ENCODE peak calls at places on chromosomes 16 and 17, in seven cellular contexts. One of them, this sample, is unnamed.

GRCh38 chr17:38687291-38687690 is 12.5 kb upstream of the EPOP start:
- DNase-seq in right cardiac atrium: no peak
- DNase-seq in stimulated activated CD4-positive, alpha-beta T cell treated with anti-CD3 and anti-CD28 coated beads, Interleukin-2, amount 100 ng/mL, for 24 hours: no peak
- DNase-seq in iris pigment epithelial cell: peak; percentile 80
- DNase-seq in body of pancreas: no peak
- DNase-seq in mucosa of descending colon: no peak
- DNase-seq in skeletal muscle cell: no peak
- DNase-seq in this sample: no peak

GRCh38 chr17:78493455-78494188 is 83.6 kb downstream of the DNAH17 start:
- DNase-seq in right cardiac atrium: peak; percentile 52
- DNase-seq in stimulated activated CD4-positive, alpha-beta T cell treated with anti-CD3 and anti-CD28 coated beads, Interleukin-2, amount 100 ng/mL, for 24 hours: no peak
- DNase-seq in iris pigment epithelial cell: no peak
- DNase-seq in body of pancreas: no peak
- DNase-seq in mucosa of descending colon: peak; percentile 48
- DNase-seq in skeletal muscle cell: no peak
- DNase-seq in this sample: no peak

GRCh38 chr17:28151001-28151400 is 108.5 kb downstream of the NLK start:
- DNase-seq in right cardiac atrium: no peak
- DNase-seq in stimulated activated CD4-positive, alpha-beta T cell treated with anti-CD3 and anti-CD28 coated beads, Interleukin-2, amount 100 ng/mL, for 24 hours: no peak
- DNase-seq in iris pigment epithelial cell: no peak
- DNase-seq in body of pancreas: no peak
- DNase-seq in mucosa of descending colon: no peak
- DNase-seq in skeletal muscle cell: no peak
- DNase-seq in this sample: no peak

GRCh38 chr17:62790554-62790953 is 17.6 kb downstream of the MARCHF10 start:
- DNase-seq in right cardiac atrium: no peak
- DNase-seq in stimulated activated CD4-positive, alpha-beta T cell treated with anti-CD3 and anti-CD28 coated beads, Interleukin-2, amount 100 ng/mL, for 24 hours: no peak
- DNase-seq in iris pigment epithelial cell: peak; percentile 91
- DNase-seq in body of pancreas: no peak
- DNase-seq in mucosa of descending colon: no peak
- DNase-seq in skeletal muscle cell: peak; percentile 75
- DNase-seq in this sample: no peak

GRCh38 chr17:82222816-82223215 is 6.0 kb upstream of the SLC16A3 start:
- DNase-seq in right cardiac atrium: no peak
- DNase-seq in stimulated activated CD4-positive, alpha-beta T cell treated with anti-CD3 and anti-CD28 coated beads, Interleukin-2, amount 100 ng/mL, for 24 hours: no peak
- DNase-seq in iris pigment epithelial cell: no peak
- DNase-seq in body of pancreas: no peak
- DNase-seq in mucosa of descending colon: no peak
- DNase-seq in skeletal muscle cell: no peak
- DNase-seq in this sample: no peak

GRCh38 chr17:16486373-16487250 is 5.4 kb downstream of the LRRC75A start:
- DNase-seq in right cardiac atrium: peak; percentile 74
- DNase-seq in stimulated activated CD4-positive, alpha-beta T cell treated with anti-CD3 and anti-CD28 coated beads, Interleukin-2, amount 100 ng/mL, for 24 hours: no peak
- DNase-seq in iris pigment epithelial cell: peak; percentile 52
- DNase-seq in body of pancreas: peak; percentile 97
- DNase-seq in mucosa of descending colon: peak; percentile 96
- DNase-seq in skeletal muscle cell: peak; percentile 59
- DNase-seq in this sample: no peak

GRCh38 chr17:75370288-75370687 is 35.2 kb downstream of the GRB2 start:
- DNase-seq in right cardiac atrium: peak; percentile 33
- DNase-seq in stimulated activated CD4-positive, alpha-beta T cell treated with anti-CD3 and anti-CD28 coated beads, Interleukin-2, amount 100 ng/mL, for 24 hours: no peak
- DNase-seq in iris pigment epithelial cell: no peak
- DNase-seq in body of pancreas: peak; percentile 51
- DNase-seq in mucosa of descending colon: no peak
- DNase-seq in skeletal muscle cell: no peak
- DNase-seq in this sample: no peak

GRCh38 chr16:83068686-83069085 is 441.9 kb downstream of the CDH13 start:
- DNase-seq in right cardiac atrium: no peak
- DNase-seq in stimulated activated CD4-positive, alpha-beta T cell treated with anti-CD3 and anti-CD28 coated beads, Interleukin-2, amount 100 ng/mL, for 24 hours: no peak
- DNase-seq in iris pigment epithelial cell: peak; percentile 60
- DNase-seq in body of pancreas: no peak
- DNase-seq in mucosa of descending colon: no peak
- DNase-seq in skeletal muscle cell: no peak
- DNase-seq in this sample: no peak

GRCh38 chr16:86375841-86376240 is 134.5 kb upstream of the FOXF1 start:
- DNase-seq in right cardiac atrium: no peak
- DNase-seq in stimulated activated CD4-positive, alpha-beta T cell treated with anti-CD3 and anti-CD28 coated beads, Interleukin-2, amount 100 ng/mL, for 24 hours: no peak
- DNase-seq in iris pigment epithelial cell: no peak
- DNase-seq in body of pancreas: no peak
- DNase-seq in mucosa of descending colon: no peak
- DNase-seq in skeletal muscle cell: no peak
- DNase-seq in this sample: no peak

GRCh38 chr16:4217246-4218131 is 24.4 kb downstream of the SRL start:
- DNase-seq in right cardiac atrium: peak; percentile 72
- DNase-seq in stimulated activated CD4-positive, alpha-beta T cell treated with anti-CD3 and anti-CD28 coated beads, Interleukin-2, amount 100 ng/mL, for 24 hours: no peak
- DNase-seq in iris pigment epithelial cell: no peak
- DNase-seq in body of pancreas: no peak
- DNase-seq in mucosa of descending colon: no peak
- DNase-seq in skeletal muscle cell: no peak
- DNase-seq in this sample: no peak

GRCh38 chr17:28381141-28381825 is 9.8 kb downstream of the SARM1 start:
- DNase-seq in right cardiac atrium: no peak
- DNase-seq in stimulated activated CD4-positive, alpha-beta T cell treated with anti-CD3 and anti-CD28 coated beads, Interleukin-2, amount 100 ng/mL, for 24 hours: no peak
- DNase-seq in iris pigment epithelial cell: no peak
- DNase-seq in body of pancreas: no peak
- DNase-seq in mucosa of descending colon: no peak
- DNase-seq in skeletal muscle cell: no peak
- DNase-seq in this sample: no peak

GRCh38 chr17:44219126-44219635 is 294 bp downstream of the UBTF start:
- DNase-seq in right cardiac atrium: peak; percentile 74
- DNase-seq in stimulated activated CD4-positive, alpha-beta T cell treated with anti-CD3 and anti-CD28 coated beads, Interleukin-2, amount 100 ng/mL, for 24 hours: peak; percentile 71
- DNase-seq in iris pigment epithelial cell: peak; percentile 71
- DNase-seq in body of pancreas: peak; percentile 69
- DNase-seq in mucosa of descending colon: peak; percentile 85
- DNase-seq in skeletal muscle cell: no peak
- DNase-seq in this sample: no peak

This sample was measured in AG04449.